ENCODE peak calls at places on chromosomes 1 and 21, in eight cellular contexts. Z is HepG2, O is A549, E is ovary, X is stomach, W is K562, C is transverse colon, A is GM12878. I is an unnamed sample.
A peak's percentile ranks its signal among the peaks of the same experiment; 100 is the strongest.

GRCh38 chr1:201885531-201886075 is 3.1 kb upstream of the SHISA4 start:
- DNase-seq in Z (no peak), O (peak; percentile 39), E (no peak), X (no peak), W (peak; percentile 89), C (no peak), A (no peak), I (no peak)

GRCh38 chr21:46667191-46667734 is 31.8 kb downstream of the PRMT2 start:
- DNase-seq in Z (peak; percentile 16), O (peak; percentile 45), E (no peak), X (no peak), W (no peak), C (no peak), A (no peak), I (no peak)

GRCh38 chr1:85616736-85617135 is 36.2 kb downstream of the CCN1 start:
- DNase-seq in Z (no peak), O (no peak), E (no peak), X (no peak), W (no peak), C (no peak), A (no peak), I (no peak)

GRCh38 chr1:59596432-59596831 is 218.3 kb upstream of the HOOK1 start:
- DNase-seq in Z (no peak), O (peak; percentile 16), E (peak; percentile 24), X (no peak), W (no peak), C (no peak), A (no peak), I (no peak)

GRCh38 chr1:28365864-28366263 is 3.7 kb upstream of the PHACTR4 start:
- DNase-seq in Z (no peak), O (no peak), E (no peak), X (no peak), W (no peak), C (peak; percentile 49), A (no peak), I (no peak)

GRCh38 chr1:225554216-225554812 is 98.6 kb downstream of the ENAH start:
- DNase-seq in Z (peak; percentile 12), O (peak; percentile 32), E (no peak), X (no peak), W (peak; percentile 34), C (no peak), A (no peak), I (no peak)

GRCh38 chr1:9723926-9724325 is 72.4 kb downstream of the PIK3CD start:
- DNase-seq in Z (no peak), O (no peak), E (no peak), X (no peak), W (no peak), C (no peak), A (no peak), I (no peak)

GRCh38 chr1:67723620-67724019 is 38.6 kb downstream of the GADD45A start:
- DNase-seq in Z (no peak), O (no peak), E (no peak), X (no peak), W (peak; percentile 26), C (no peak), A (no peak), I (no peak)

GRCh38 chr1:43978551-43979260 is at the start of gene B4GALT2:
- DNase-seq in Z (peak; percentile 50), O (no peak), E (peak; percentile 40), X (peak; percentile 43), W (peak; percentile 92), C (peak; percentile 62), A (no peak), I (no peak)

GRCh38 chr1:221327954-221328353 is 413.9 kb downstream of the DUSP10 start:
- DNase-seq in Z (no peak), O (no peak), E (no peak), X (no peak), W (no peak), C (no peak), A (no peak), I (no peak)

GRCh38 chr1:55064861-55065263 is 25.5 kb downstream of the PCSK9 start:
- DNase-seq in Z (no peak), O (peak; percentile 42), E (no peak), X (peak; percentile 43), W (no peak), C (no peak), A (no peak), I (no peak)

GRCh38 chr1:3573499-3573898 is 37.8 kb downstream of the MEGF6 start:
- DNase-seq in Z (no peak), O (no peak), E (no peak), X (no peak), W (no peak), C (no peak), A (no peak), I (no peak)

GRCh38 chr1:67555487-67556296 is 125.5 kb upstream of the SERBP1 start:
- DNase-seq in Z (no peak), O (no peak), E (no peak), X (no peak), W (no peak), C (no peak), A (no peak), I (no peak)

GRCh38 chr1:10117865-10118264 is 85.1 kb downstream of the UBE4B start:
- DNase-seq in Z (no peak), O (no peak), E (no peak), X (no peak), W (no peak), C (no peak), A (no peak), I (no peak)

GRCh38 chr1:1352784-1353388 is 3.7 kb upstream of the DVL1 start:
- DNase-seq in Z (no peak), O (no peak), E (no peak), X (no peak), W (no peak), C (no peak), A (no peak), I (no peak)

GRCh38 chr1:1355376-1355775 is 3.0 kb downstream of the MXRA8 start:
- DNase-seq in Z (no peak), O (peak; percentile 54), E (no peak), X (peak; percentile 58), W (no peak), C (no peak), A (no peak), I (no peak)

GRCh38 chr1:1354271-1355247 is 3.8 kb downstream of the MXRA8 start:
- DNase-seq in Z (no peak), O (no peak), E (no peak), X (no peak), W (no peak), C (no peak), A (no peak), I (no peak)

GRCh38 chr1:1351511-1352427 is 2.6 kb upstream of the DVL1 start:
- DNase-seq in Z (no peak), O (no peak), E (peak; percentile 69), X (no peak), W (no peak), C (no peak), A (no peak), I (no peak)

GRCh38 chr1:1353389-1354151 is 4.4 kb upstream of the DVL1 start:
- DNase-seq in Z (no peak), O (no peak), E (no peak), X (no peak), W (no peak), C (no peak), A (no peak), I (no peak)
- H3K4me1 ChIP-seq in Z (peaks cover 33% of the 10 kb centered on the region), O (peaks cover 34% of the 10 kb centered on the region), E (peaks cover 12% of the 10 kb centered on the region), X (peaks cover 72% of the 10 kb centered on the region), W (peaks cover 76% of the 10 kb centered on the region), C (peaks cover 21% of the 10 kb centered on the region), A (no peaks in the 10 kb centered on the region), I (no peaks in the 10 kb centered on the region)

GRCh38 chr1:227356582-227357228 is 38.4 kb upstream of the CDC42BPA start:
- DNase-seq in Z (peak; percentile 33), O (peak; percentile 61), E (no peak), X (peak; percentile 36), W (no peak), C (peak; percentile 21), A (no peak), I (no peak)

GRCh38 chr1:227353186-227353585 is 34.9 kb upstream of the CDC42BPA start:
- DNase-seq in Z (no peak), O (no peak), E (no peak), X (no peak), W (no peak), C (no peak), A (no peak), I (no peak)

GRCh38 chr1:227355542-227356270 is 37.4 kb upstream of the CDC42BPA start:
- DNase-seq in Z (no peak), O (no peak), E (no peak), X (no peak), W (no peak), C (no peak), A (no peak), I (no peak)

DNA sequence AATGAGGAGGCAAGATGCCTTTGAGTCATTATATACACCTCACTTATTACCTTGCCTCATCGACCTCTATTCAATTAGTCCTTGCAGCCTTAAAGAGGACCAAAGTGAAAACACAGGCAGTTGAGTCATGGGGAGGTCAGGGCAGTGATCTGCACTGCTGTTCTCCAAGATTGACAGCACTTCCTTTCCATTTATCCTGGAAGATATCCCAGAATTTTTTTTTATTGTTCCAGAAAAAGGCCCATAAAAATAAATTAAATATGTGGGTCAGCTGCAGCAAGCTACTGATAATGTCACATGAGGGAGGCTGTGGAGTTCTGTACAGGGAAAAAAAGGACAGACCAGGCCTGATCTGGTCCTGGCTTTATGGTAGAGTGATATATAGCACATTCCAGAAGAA is 33.2 kb upstream of the CDC42BPA start:
- DNase-seq in Z (no peak), O (no peak), E (no peak), X (no peak), W (no peak), C (no peak), A (no peak), I (no peak)
- TF ChIP-seq EP300 in Z (no peak), O (no peak), E (no peak), X (no peak), W (no peak), C (no peak), A (no peak), I (no peak)

DNA sequence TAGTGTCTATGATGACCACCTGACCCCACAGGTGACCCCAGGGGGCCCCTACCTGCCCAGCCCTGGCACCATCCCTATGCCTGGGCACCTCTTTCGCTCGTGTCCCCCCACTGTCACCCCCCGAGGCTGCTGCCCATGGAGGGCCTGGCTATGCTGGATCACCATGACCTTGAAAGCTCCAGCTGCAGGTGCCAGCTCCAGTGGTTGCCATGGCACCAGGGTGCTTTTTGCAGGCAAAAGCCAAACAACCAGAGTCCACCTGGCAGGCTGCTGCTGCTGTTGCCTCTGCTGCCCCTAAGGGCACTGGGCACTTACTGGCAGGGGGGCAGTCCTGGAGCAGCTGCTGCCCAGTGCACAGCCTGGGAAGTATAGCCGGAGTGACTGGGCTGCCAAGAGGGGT is 21.7 kb downstream of the ETNK2 start:
- DNase-seq in Z (no peak), O (no peak), E (peak; percentile 51), X (peak; percentile 71), W (no peak), C (no peak), A (no peak), I (no peak)
- H3K4me1 ChIP-seq in Z (peaks cover 34% of the 10 kb centered on the region), O (peaks cover 31% of the 10 kb centered on the region), E (peaks cover 17% of the 10 kb centered on the region), X (peaks cover 57% of the 10 kb centered on the region), W (peaks cover 12% of the 10 kb centered on the region), C (peaks cover 12% of the 10 kb centered on the region), A (no peaks in the 10 kb centered on the region), I (no peaks in the 10 kb centered on the region)

DNA sequence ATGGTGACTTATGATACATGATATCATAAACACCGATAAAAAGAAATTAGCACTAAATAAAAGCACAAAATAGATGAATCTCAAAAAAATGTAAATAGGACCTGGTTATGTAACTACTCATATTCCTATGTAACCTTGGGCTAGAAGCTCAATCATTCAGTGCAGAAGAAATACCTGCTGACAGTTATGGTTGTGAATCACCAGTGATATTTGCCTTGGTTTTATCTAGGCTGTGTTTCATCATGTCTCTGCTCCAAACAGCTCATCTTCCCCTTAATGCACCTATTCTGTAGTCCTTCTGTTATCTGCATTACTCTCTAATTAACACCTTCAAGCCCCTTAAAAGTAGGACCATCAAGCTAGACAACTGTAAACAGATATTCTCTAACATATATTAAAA is 16.3 kb upstream of the PIGC start:
- DNase-seq in Z (peak; percentile 41), O (peak; percentile 49), E (no peak), X (no peak), W (no peak), C (no peak), A (no peak), I (no peak)
- TF ChIP-seq EP300 in Z (no peak), O (no peak), E (no peak), X (no peak), W (no peak), C (no peak), A (no peak), I (no peak)

I was measured in tibial nerve.